ENCODE peak calls at places on chromosomes 5 and 9, in four cellular contexts. O is IMR-90, F is sigmoid colon, P is K562. D is an unnamed sample.

GRCh38 chr9:2676466-2676865 is 40.8 kb upstream of the KCNV2 start:
- DNase-seq in F (no peak), P (no peak), O (no peak), D (no peak)

GRCh38 chr5:33438996-33439395 is 1.8 kb upstream of the TARS1 start:
- DNase-seq in F (no peak), P (no peak), O (no peak), D (no peak)

GRCh38 chr5:36599986-36600779 is 6.2 kb upstream of the SLC1A3 start:
- DNase-seq in P (no peak), O (peak), F (no peak), D (no peak)

GRCh38 chr9:87070331-87070730 is 123.0 kb upstream of the GAS1 start:
- DNase-seq in P (no peak), O (no peak), F (no peak), D (no peak)

GRCh38 chr5:11261226-11261625 is 500.2 kb upstream of the DAP start:
- DNase-seq in F (no peak), O (no peak), P (no peak), D (no peak)

GRCh38 chr5:72288923-72289322 is 31.1 kb downstream of the MRPS27 start:
- DNase-seq in F (no peak), O (no peak), P (no peak), D (no peak)

GRCh38 chr9:4320021-4320420 is 20.2 kb upstream of the GLIS3 start:
- DNase-seq in F (no peak), P (no peak), O (no peak), D (no peak)

GRCh38 chr5:154447074-154447725 is 1.4 kb downstream of the SAP30L start:
- DNase-seq in P (no peak), F (no peak), O (no peak), D (no peak)

GRCh38 chr9:114218264-114219120 is 63.2 kb downstream of the COL27A1 start:
- DNase-seq in P (no peak), F (no peak), O (peak), D (no peak)

GRCh38 chr5:128470663-128471062 is 67.4 kb downstream of the FBN2 start:
- DNase-seq in P (no peak), O (peak), F (no peak), D (no peak)

GRCh38 chr9:29475471-29475870 is 1902.2 kb upstream of the C9orf72 start:
- DNase-seq in F (no peak), O (no peak), P (no peak), D (no peak)

GRCh38 chr5:142323480-142324376 is 1.1 kb downstream of the SPRY4 start:
- DNase-seq in O (peak), P (no peak), F (peak), D (no peak)

GRCh38 chr5:124841829-124842712 is 95.6 kb upstream of the ZNF608 start:
- DNase-seq in O (peak), P (no peak), F (no peak), D (no peak)

GRCh38 chr5:116242363-116242762 is 157.5 kb downstream of the COMMD10 start:
- DNase-seq in O (peak), F (no peak), P (no peak), D (no peak)

GRCh38 chr9:136007906-136008692 is 46.9 kb upstream of the UBAC1 start:
- DNase-seq in F (no peak), O (peak), P (no peak), D (peak)

GRCh38 chr9:108297025-108297424 is 558.8 kb downstream of the ACTL7B start:
- DNase-seq in O (peak), P (no peak), F (peak), D (no peak)

GRCh38 chr5:162496080-162496808 is 428.7 kb downstream of the GABRG2 start:
- DNase-seq in O (no peak), F (no peak), P (no peak), D (no peak)

GRCh38 chr9:73219985-73220626 is 68.4 kb downstream of the ANXA1 start:
- DNase-seq in F (no peak), O (peak), P (no peak), D (no peak)

GRCh38 chr9:109467936-109468335 is 30.2 kb downstream of the PTPN3 start:
- DNase-seq in P (no peak), F (no peak), O (peak), D (no peak)

GRCh38 chr5:115170128-115170923 is 618 bp upstream of the TRIM36 start:
- DNase-seq in P (no peak), O (peak), F (no peak), D (no peak)

GRCh38 chr5:99949361-99949760 is 585.8 kb upstream of the FAM174A start:
- DNase-seq in O (no peak), F (no peak), P (no peak), D (no peak)

GRCh38 chr9:106174331-106174730 is 480.0 kb downstream of the TMEM38B start:
- DNase-seq in O (no peak), F (no peak), P (no peak), D (no peak)

GRCh38 chr5:119913425-119913824 is 284.1 kb downstream of the FAM170A start:
- DNase-seq in O (no peak), F (no peak), P (no peak), D (no peak)

GRCh38 chr5:150080696-150081435 is 5.5 kb downstream of the CSF1R start:
- DNase-seq in O (no peak), F (no peak), P (no peak), D (no peak)

GRCh38 chr5:153340139-153340538 is 150.3 kb upstream of the GRIA1 start:
- DNase-seq in O (no peak), P (no peak), F (no peak), D (no peak)

GRCh38 chr9:100111235-100111634 is 12.2 kb downstream of the INVS start:
- DNase-seq in F (peak), P (no peak), O (peak), D (peak)

GRCh38 chr5:38265546-38266179 is 7.3 kb downstream of the EGFLAM start:
- DNase-seq in F (no peak), P (peak), O (peak), D (peak)

GRCh38 chr5:57501414-57502321 is 19.1 kb upstream of the ACTBL2 start:
- DNase-seq in F (no peak), P (no peak), O (no peak), D (no peak)

GRCh38 chr5:1745190-1745805 is 54.3 kb downstream of the MRPL36 start:
- DNase-seq in P (no peak), O (no peak), F (peak), D (no peak)

GRCh38 chr5:137365126-137365865 is 133.8 kb downstream of the SPOCK1 start:
- DNase-seq in F (no peak), P (no peak), O (no peak), D (no peak)

GRCh38 chr5:57494104-57495098 is 11.8 kb upstream of the ACTBL2 start:
- DNase-seq in O (peak), F (no peak), P (peak), D (peak)

GRCh38 chr9:126682928-126683697 is 69.4 kb downstream of the LMX1B start:
- DNase-seq in P (peak), F (no peak), O (no peak), D (no peak)

GRCh38 chr5:472656-473343 is 29.8 kb downstream of the EXOC3 start:
- DNase-seq in F (peak), P (peak), O (peak), D (peak)
- TF ChIP-seq POLR2A in F (no peak), P (peak), O (peak), D (peak)

GRCh38 chr9:95004452-95005275 is 278.2 kb downstream of the AOPEP start:
- DNase-seq in F (peak), O (no peak), P (peak), D (peak)
- TF ChIP-seq POLR2A in F (no peak), O (no peak), P (no peak), D (peak)

DNA sequence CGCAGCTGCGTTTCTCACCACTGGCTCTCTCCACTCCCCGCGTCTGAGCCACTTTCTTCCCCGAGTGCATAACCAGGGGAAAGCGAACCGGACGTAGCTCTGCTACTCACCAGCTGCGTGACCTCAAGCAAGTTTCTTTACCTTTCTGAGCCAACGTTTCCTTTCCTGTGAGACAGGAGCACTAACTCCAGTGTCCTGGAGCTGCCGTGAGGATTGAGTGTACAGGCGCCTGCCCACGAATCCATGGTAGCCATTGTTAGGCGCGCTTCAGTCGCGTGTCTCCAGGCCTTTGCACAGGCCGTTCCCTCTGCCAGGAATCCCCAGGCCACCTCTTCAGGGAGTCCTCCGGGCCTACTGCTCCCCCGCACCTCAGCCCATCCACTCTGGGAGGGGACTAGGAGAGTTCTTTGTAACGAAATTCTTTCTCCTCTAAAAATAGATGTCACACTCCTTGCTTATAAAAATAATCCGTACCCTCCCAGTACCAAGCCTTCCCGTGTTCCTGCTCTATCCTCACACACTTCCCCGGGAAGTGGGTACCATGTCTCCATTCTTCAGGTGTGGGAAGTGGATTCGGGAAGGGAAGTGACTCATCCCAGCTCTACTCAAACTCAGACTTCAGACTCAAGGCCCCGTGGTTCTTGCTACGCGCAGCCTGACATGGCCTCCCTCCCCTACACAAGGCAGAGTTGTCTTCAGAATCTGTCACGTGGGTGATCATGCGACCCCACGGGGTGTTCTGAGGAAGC is 16.2 kb upstream of the CRB2 start:
- DNase-seq in P (no peak), O (no peak), F (no peak), D (no peak)
- TF ChIP-seq POLR2A in P (no peak), O (no peak), F (no peak), D (no peak)

DNA sequence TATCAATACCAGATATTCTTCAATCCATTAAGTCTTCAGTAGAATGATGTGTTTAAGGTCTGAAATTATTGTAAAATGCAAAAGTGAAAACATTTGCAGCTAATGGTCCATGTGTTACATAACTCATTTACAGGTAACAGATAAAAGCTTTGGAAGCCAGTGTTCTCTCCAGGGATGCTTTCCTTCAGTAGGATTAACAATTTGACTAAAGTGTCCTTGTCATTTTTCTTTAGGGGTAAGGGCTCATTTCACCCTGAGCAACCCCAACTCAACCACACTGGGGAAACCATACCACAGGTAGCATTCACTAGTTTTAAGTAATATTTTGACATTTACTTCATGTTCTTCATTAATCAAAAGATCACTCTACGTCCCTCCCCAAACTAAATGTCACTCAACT is 12.9 kb downstream of the HNRNPK start:
- DNase-seq in P (no peak), F (no peak), O (no peak), D (no peak)
- TF ChIP-seq POLR2A in P (no peak), F (no peak), O (no peak), D (no peak)

GRCh38 chr9:91905958-91906585 is 44.0 kb downstream of the ROR2 start:
- DNase-seq in F (no peak), P (peak), O (no peak), D (peak)
- TF ChIP-seq POLR2A in F (no peak), P (peak), O (no peak), D (no peak)

DNA sequence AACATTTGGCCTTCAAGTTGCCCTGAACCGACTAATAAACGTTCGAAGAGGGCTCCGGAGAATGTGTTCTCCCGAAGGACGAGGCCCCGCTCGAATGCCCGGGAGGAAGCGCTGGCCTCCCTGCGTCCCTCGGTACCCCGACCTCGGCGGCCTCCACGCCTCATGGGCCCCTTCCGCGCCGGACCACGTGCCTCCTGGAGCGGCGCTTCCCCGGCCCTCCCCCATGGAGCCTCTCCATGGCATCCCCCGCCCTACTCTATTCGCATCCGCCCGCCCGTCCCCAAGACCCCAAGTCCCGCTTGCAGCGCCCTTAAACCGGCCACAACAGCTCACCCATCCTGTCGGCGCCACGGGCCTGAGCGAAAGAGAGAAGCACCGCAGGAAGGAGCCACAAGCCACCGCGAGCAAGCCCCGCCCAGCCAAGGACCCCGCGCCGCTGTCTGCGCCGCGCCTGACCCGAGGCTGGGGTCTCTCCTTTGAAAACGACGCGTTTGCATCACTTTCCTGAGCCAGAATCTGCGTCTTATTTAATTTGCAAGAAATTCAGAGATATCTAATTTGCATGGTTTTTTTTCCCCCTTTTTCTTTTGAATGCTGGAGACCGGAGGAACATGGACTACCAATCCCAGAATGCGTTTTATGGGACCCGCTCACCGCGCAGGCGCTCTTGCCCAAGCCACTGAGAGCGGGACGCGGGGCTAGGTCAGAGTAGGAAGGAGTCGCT is at the start of gene RPS23:
- DNase-seq in O (peak), P (peak), F (peak), D (peak)
- TF ChIP-seq POLR2A in O (peak), P (peak), F (no peak), D (peak)

DNA sequence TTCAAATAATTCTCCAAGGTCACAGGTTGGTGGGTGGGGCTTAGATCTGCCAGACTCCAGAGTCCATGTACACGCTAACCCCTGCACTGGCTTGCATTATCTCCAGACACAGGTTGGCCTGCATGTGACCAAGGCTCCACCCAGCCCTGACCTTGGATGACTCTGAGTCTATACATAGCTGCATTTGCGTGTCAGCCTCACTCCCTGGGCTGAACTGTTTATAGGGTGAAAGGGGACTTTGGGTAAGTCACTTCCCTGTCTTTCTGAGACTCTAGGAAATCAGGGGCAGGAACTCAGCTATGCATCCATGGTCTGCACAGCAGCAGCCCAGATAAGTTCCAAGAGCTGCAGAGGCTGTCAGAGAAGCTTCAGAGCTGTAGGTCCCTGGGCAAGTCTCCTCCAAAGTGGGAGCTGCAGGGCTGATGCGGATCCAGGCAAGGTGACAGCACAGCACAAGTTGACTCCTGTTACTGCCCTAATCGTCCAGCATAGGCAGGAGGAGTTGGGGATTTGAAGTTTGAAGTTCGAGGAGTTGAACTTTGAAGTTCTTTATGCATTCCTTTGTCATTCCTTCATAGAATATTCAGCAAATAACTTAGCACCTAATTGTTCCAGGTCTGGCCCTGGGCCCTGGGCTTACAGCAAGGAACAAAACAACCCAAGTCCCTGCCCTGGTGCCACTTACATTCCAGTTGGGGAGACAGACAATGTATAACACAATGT is 53.4 kb downstream of the SLC22A5 start:
- DNase-seq in F (no peak), O (peak), P (peak), D (no peak)
- TF ChIP-seq POLR2A in F (no peak), O (no peak), P (no peak), D (no peak)

DNA sequence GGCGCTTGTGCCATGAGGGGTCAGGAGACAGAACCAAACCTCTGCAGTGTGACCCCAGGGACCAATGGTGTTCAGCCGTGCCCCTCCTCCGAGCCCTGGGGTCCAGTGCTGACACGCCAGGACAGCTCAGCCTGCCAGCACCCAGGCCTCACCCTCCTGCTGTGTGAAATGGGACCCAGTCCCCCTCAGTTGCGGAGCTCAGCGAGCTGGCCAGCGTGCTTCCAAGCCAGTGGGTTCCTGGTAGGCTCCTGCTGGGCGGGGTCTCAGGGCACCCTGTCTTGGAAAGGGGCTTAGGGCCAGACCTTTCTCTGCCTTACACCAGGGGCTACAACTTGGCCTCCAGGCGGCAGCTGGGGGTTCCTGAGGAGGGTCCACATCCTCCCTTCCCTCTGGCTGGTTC is 4.4 kb downstream of the RNF44 start:
- DNase-seq in F (no peak), P (no peak), O (no peak), D (no peak)
- TF ChIP-seq POLR2A in F (no peak), P (no peak), O (no peak), D (no peak)

DNA sequence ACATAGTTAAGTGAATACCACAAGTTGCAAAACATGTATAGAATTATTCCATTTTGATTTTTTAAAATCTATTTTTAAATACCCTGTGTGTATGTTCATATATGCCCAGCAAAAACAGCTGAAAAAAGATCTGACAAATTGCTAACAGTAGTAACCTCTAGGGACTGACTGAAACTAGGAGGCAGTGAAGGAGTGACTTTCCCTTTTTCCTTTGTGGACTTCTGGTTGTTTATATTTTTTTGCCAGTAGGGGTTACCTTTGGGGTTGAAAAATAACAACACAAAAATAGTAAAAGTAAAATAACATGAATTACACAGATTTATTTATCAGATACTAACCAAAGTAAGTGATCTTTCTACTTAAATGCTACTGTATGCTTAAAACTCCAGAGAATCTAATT is 2.9 kb downstream of the MEGF9 start:
- DNase-seq in F (no peak), P (peak), O (no peak), D (no peak)
- TF ChIP-seq POLR2A in F (no peak), P (no peak), O (no peak), D (no peak)

DNA sequence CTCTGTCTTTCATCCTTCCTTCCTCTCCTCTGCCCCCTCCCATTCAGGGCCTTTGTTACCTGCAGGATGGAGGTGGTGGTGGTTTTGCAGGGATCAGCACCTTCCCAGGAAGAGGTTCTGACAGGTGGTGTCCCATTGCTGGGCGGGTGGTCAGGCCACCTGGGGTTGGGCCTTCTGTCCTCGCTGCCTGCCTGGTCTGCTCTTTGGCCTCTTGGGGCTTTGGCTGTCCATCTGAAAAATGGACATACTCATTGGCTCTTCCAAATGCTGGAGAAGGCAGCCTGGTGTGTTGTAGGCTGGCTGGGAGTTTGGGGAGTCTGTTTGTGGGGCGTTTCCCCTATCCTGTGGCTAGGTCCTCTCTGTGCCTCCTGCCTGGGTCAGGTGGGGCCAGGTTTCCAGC is 4.3 kb downstream of the RXRA start:
- DNase-seq in P (no peak), O (no peak), F (no peak), D (no peak)
- TF ChIP-seq POLR2A in P (no peak), O (no peak), F (no peak), D (no peak)

D was measured in H54.